ENCODE peak calls at places on chromosomes 7 and 10, in eight cellular contexts. L is heart left ventricle, H is WERI-Rb-1, C is ovary, E is astrocyte, O is left ventricle myocardium inferior, V is body of pancreas, W is brain microvascular endothelial cell. K is an unnamed sample. For H3K36me3, the result is how much of the 10 kb centered on the place peaks cover.

GRCh38 chr7:23530355-23530754 is 1.4 kb downstream of the TRA2A start:
- DNase-seq in L (no peak), H (no peak), C (no peak), E (peak), O (no peak), V (peak), W (peak), K (no peak)

GRCh38 chr7:12257582-12257981 is 46.5 kb downstream of the TMEM106B start:
- DNase-seq in L (no peak), H (no peak), C (no peak), E (peak), O (no peak), V (no peak), W (peak), K (no peak)

GRCh38 chr7:51263631-51264484 is 52.8 kb downstream of the COBL start:
- DNase-seq in L (no peak), H (no peak), C (no peak), E (no peak), O (no peak), V (peak), W (no peak), K (no peak)

GRCh38 chr7:135193615-135194081 is 17.7 kb downstream of the WDR91 start:
- DNase-seq in L (peak), H (no peak), C (peak), E (peak), O (no peak), V (peak), W (peak), K (no peak)

GRCh38 chr10:110226926-110227641 is 19.7 kb downstream of the MXI1 start:
- DNase-seq in L (peak), H (peak), C (peak), E (no peak), O (peak), V (peak), W (no peak), K (peak)

GRCh38 chr7:129998446-129998845 is 45.7 kb upstream of the UBE2H start:
- DNase-seq in L (no peak), H (no peak), C (no peak), E (no peak), O (no peak), V (no peak), W (no peak), K (no peak)

GRCh38 chr10:38038107-38038931 is 27.8 kb downstream of the ZNF33A start:
- DNase-seq in L (no peak), H (no peak), C (no peak), E (no peak), O (no peak), V (no peak), W (no peak), K (no peak)

GRCh38 chr7:45112648-45113047 is 1.2 kb upstream of the TBRG4 start:
- DNase-seq in L (no peak), H (no peak), C (no peak), E (peak), O (no peak), V (no peak), W (no peak), K (no peak)

GRCh38 chr7:81606078-81606863 is 163.6 kb downstream of the HGF start:
- DNase-seq in L (no peak), H (no peak), C (no peak), E (no peak), O (no peak), V (no peak), W (no peak), K (no peak)

GRCh38 chr10:10792681-10793080 is 225.0 kb upstream of the CELF2 start:
- DNase-seq in L (no peak), H (no peak), C (no peak), E (peak), O (no peak), V (no peak), W (peak), K (no peak)

GRCh38 chr7:128718967-128719642 is 20.1 kb upstream of the CALU start:
- DNase-seq in L (no peak), H (no peak), C (no peak), E (no peak), O (no peak), V (no peak), W (no peak), K (no peak)

GRCh38 chr7:29435167-29435566 is 128.5 kb upstream of the PRR15 start:
- DNase-seq in L (no peak), H (no peak), C (no peak), E (no peak), O (no peak), V (no peak), W (no peak), K (no peak)

GRCh38 chr10:60569681-60570080 is 180.0 kb upstream of the ANK3 start:
- DNase-seq in L (no peak), H (no peak), C (no peak), E (no peak), O (no peak), V (no peak), W (no peak), K (no peak)

GRCh38 chr10:3099291-3100092 is 32.1 kb downstream of the PFKP start:
- DNase-seq in L (no peak), H (no peak), C (no peak), E (peak), O (no peak), V (no peak), W (peak), K (peak)

GRCh38 chr10:72007246-72007892 is 43.2 kb downstream of the CHST3 start:
- DNase-seq in L (peak), H (no peak), C (peak), E (no peak), O (peak), V (no peak), W (no peak), K (no peak)

GRCh38 chr7:27605689-27606269 is 56.9 kb downstream of the HIBADH start:
- DNase-seq in L (no peak), H (no peak), C (no peak), E (peak), O (no peak), V (peak), W (peak), K (no peak)

GRCh38 chr7:23523486-23524075 is 8.2 kb downstream of the TRA2A start:
- DNase-seq in L (no peak), H (no peak), C (no peak), E (no peak), O (no peak), V (no peak), W (no peak), K (no peak)

GRCh38 chr7:66522518-66522917 is 106.2 kb upstream of the KCTD7 start:
- DNase-seq in L (no peak), H (no peak), C (no peak), E (no peak), O (no peak), V (peak), W (no peak), K (no peak)

GRCh38 chr7:139341776-139342244 is 673 bp downstream of the FMC1 start:
- DNase-seq in L (no peak), H (no peak), C (no peak), E (no peak), O (no peak), V (no peak), W (no peak), K (no peak)

GRCh38 chr10:79380918-79381775 is 33.9 kb downstream of the PPIF start:
- DNase-seq in L (peak), H (peak), C (no peak), E (no peak), O (no peak), V (peak), W (no peak), K (no peak)

GRCh38 chr7:38306136-38306535 is 32.7 kb upstream of the TARP start:
- DNase-seq in L (no peak), H (no peak), C (no peak), E (peak), O (no peak), V (no peak), W (no peak), K (no peak)

GRCh38 chr7:68984331-68984730 is 613.9 kb upstream of the AUTS2 start:
- DNase-seq in L (no peak), H (no peak), C (no peak), E (no peak), O (no peak), V (no peak), W (no peak), K (no peak)

GRCh38 chr10:68897336-68897741 is 3.8 kb upstream of the DDX50 start:
- DNase-seq in L (peak), H (peak), C (peak), E (peak), O (no peak), V (peak), W (peak), K (no peak)

GRCh38 chr10:128028508-128029279 is 97.5 kb downstream of the MKI67 start:
- DNase-seq in L (no peak), H (peak), C (no peak), E (no peak), O (no peak), V (no peak), W (no peak), K (no peak)

GRCh38 chr10:394061-394438 is 258.8 kb downstream of the ZMYND11 start:
- DNase-seq in L (no peak), H (no peak), C (no peak), E (no peak), O (no peak), V (no peak), W (no peak), K (peak)

GRCh38 chr10:92542458-92542857 is 31.4 kb downstream of the IDE start:
- DNase-seq in L (no peak), H (no peak), C (no peak), E (no peak), O (no peak), V (no peak), W (no peak), K (no peak)

GRCh38 chr10:92545556-92545955 is 28.3 kb downstream of the IDE start:
- DNase-seq in L (no peak), H (no peak), C (no peak), E (no peak), O (no peak), V (no peak), W (no peak), K (no peak)

GRCh38 chr10:92541583-92541982 is 32.3 kb downstream of the IDE start:
- DNase-seq in L (no peak), H (no peak), C (no peak), E (no peak), O (no peak), V (no peak), W (no peak), K (no peak)

GRCh38 chr10:92547676-92548075 is 26.2 kb downstream of the IDE start:
- DNase-seq in L (no peak), H (no peak), C (no peak), E (no peak), O (no peak), V (no peak), W (no peak), K (no peak)

DNA sequence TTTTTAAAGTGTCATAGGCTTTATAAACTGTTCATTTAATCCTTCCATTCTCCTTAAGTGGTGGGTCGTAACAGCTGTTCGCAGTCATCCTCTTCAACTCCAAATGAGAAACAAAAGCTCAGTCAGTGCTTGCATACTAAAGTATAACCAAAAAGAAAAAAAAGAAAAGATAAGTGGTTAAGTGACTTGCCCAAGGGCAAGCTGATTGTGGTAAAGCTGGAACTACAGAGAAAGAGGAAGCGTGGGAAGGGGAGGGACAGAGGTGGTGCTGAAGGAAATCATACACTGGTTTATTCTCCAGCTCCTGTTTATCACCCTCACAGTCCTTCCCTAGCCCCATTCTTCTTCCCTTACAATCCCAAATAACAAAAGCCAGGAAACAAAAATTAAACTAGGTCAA is 29.6 kb downstream of the IDE start:
- DNase-seq in L (no peak), H (no peak), C (no peak), E (peak), O (no peak), V (no peak), W (no peak), K (no peak)
- H3K27ac ChIP-seq in L (no peak), H (no peak), C (no peak), E (no peak), O (no peak), V (no peak), W (no peak), K (no peak)

GRCh38 chr10:91907033-91907594 is 2.2 kb downstream of the FGFBP3 start:
- DNase-seq in L (no peak), H (no peak), C (no peak), E (peak), O (no peak), V (no peak), W (no peak), K (no peak)

GRCh38 chr10:91907914-91908357 is 1.4 kb downstream of the FGFBP3 start:
- DNase-seq in L (no peak), H (peak), C (no peak), E (no peak), O (no peak), V (no peak), W (no peak), K (no peak)

GRCh38 chr10:91910467-91910866 is 1.2 kb upstream of the FGFBP3 start:
- DNase-seq in L (no peak), H (no peak), C (no peak), E (no peak), O (no peak), V (no peak), W (no peak), K (no peak)

GRCh38 chr10:91909178-91909677 is at the start of gene FGFBP3:
- DNase-seq in L (no peak), H (peak), C (peak), E (peak), O (no peak), V (peak), W (peak), K (no peak)

DNA sequence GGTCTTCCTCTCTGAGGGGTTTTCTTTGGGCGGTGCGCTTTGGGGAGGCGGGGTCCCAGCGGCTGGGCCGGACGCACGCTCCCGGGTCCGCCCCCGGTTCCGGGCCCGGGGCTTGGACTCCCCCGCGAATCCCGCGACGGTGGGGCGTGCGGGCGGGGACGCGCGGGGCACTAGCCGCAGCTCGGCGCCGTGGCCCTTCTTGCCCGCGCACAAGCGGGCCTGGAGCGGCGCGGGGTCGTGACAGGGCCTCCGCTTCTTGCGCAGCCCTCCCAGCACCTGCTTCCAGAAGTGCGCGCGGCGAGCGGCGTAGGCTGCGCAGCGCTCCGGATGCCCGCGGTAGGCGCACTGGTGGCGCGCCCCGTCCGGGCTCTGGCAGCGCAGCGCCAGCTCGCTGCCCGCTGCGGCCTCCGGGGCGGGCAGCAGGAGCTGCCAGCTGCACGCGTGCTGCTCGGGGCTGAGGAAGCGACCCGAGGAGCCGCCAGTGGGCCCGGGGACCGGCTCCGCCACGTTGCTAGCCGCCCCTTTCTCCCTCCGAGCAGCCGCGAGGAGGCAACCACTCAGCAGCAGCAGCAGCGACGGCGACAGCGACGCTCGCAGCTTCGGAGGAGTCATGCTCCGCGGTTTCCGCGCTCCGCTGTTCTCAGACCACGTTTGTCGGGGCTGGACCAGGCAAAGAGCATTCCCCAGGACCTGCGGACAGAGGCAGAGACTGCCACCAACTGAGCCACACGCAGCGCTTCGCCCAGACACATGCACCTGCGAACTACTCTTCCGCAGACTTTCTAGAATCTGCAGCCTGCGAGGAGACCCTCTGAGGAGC is 718 bp downstream of the FGFBP3 start:
- DNase-seq in L (peak), H (peak), C (peak), E (peak), O (peak), V (peak), W (peak), K (peak)
- TF ChIP-seq CTCF in L (peak), H (peak), C (no peak), E (no peak), O (peak), V (peak), W (peak), K (peak)

GRCh38 chr10:97361050-97361901 is 26.7 kb upstream of the FRAT2 start:
- DNase-seq in L (no peak), H (no peak), C (no peak), E (no peak), O (no peak), V (no peak), W (no peak), K (no peak)
- H3K36me3 ChIP-seq in L (half or more), H (under half), C (under half), E (under half), O (half or more), V (under half), W (half or more), K (half or more)

GRCh38 chr7:24715661-24716479 is 41.4 kb downstream of the GSDME start:
- DNase-seq in L (no peak), H (peak), C (no peak), E (peak), O (no peak), V (no peak), W (peak), K (no peak)

GRCh38 chr7:24717247-24717622 is 40.0 kb downstream of the GSDME start:
- DNase-seq in L (no peak), H (no peak), C (no peak), E (no peak), O (no peak), V (no peak), W (no peak), K (no peak)

GRCh38 chr7:24717694-24718320 is 39.5 kb downstream of the GSDME start:
- DNase-seq in L (no peak), H (no peak), C (no peak), E (no peak), O (no peak), V (no peak), W (no peak), K (no peak)

GRCh38 chr7:24715171-24715570 is 42.1 kb downstream of the GSDME start:
- DNase-seq in L (no peak), H (no peak), C (no peak), E (no peak), O (no peak), V (no peak), W (no peak), K (no peak)

GRCh38 chr7:24716480-24717246 is 40.6 kb downstream of the GSDME start:
- DNase-seq in L (no peak), H (no peak), C (no peak), E (no peak), O (no peak), V (no peak), W (no peak), K (no peak)
- H3K27ac ChIP-seq in L (no peak), H (no peak), C (no peak), E (no peak), O (no peak), V (no peak), W (no peak), K (no peak)

GRCh38 chr7:1545417-1546246 is 10.4 kb downstream of the TMEM184A start:
- DNase-seq in L (no peak), H (no peak), C (peak), E (no peak), O (no peak), V (peak), W (no peak), K (peak)
- TF ChIP-seq CTCF in L (no peak), H (no peak), C (no peak), E (no peak), O (no peak), V (no peak), W (peak), K (no peak)

GRCh38 chr7:92761391-92762098 is 74.8 kb downstream of the CDK6 start:
- DNase-seq in L (no peak), H (no peak), C (no peak), E (no peak), O (no peak), V (no peak), W (no peak), K (no peak)
- H3K36me3 ChIP-seq in L (under half), H (under half), C (under half), E (under half), O (under half), V (under half), W (under half), K (under half)

GRCh38 chr10:35372329-35372728 is 36.0 kb downstream of the CCNY start:
- DNase-seq in L (peak), H (no peak), C (no peak), E (peak), O (peak), V (no peak), W (no peak), K (no peak)
- H3K27ac ChIP-seq in L (peak), H (peak), C (no peak), E (peak), O (peak), V (no peak), W (no peak), K (no peak)

DNA sequence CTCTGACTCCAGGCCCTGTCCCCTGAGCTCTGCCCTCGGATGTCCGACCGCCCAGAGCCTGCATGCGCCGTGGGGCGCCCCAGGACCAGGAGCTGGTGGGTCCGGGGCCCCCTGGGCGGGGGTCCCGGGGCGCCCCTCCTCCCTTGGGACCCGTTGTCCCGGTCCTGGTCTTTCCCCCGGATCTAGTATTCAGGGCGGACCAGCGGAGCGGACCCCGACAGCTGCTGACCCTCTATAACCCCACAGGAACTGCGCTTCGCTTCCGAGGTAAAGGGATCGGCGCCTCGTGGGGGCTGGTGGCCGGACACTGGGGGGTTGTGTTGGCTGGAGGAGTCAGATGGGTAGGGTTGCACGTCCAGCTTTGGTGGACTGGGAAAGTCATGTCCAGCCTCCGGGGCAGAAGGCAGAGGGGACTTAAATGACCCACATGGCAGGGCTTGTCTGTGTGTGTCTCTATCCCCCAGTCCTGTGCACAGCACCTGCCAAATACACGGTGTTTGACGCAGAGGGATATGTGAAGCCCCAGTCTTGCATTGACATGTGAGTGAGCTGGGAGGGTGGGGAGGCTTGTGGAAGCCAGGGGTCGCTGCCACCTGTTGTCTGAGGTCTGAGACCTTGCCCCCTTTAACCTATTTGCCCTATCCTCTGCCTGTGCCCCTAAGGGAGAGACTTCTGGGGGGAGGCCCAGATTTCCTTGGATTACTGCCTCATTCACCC is 548 bp downstream of the MOSPD3 start:
- DNase-seq in L (no peak), H (peak), C (no peak), E (no peak), O (no peak), V (peak), W (no peak), K (peak)
- TF ChIP-seq CTCF in L (no peak), H (peak), C (no peak), E (no peak), O (no peak), V (no peak), W (peak), K (no peak)

DNA sequence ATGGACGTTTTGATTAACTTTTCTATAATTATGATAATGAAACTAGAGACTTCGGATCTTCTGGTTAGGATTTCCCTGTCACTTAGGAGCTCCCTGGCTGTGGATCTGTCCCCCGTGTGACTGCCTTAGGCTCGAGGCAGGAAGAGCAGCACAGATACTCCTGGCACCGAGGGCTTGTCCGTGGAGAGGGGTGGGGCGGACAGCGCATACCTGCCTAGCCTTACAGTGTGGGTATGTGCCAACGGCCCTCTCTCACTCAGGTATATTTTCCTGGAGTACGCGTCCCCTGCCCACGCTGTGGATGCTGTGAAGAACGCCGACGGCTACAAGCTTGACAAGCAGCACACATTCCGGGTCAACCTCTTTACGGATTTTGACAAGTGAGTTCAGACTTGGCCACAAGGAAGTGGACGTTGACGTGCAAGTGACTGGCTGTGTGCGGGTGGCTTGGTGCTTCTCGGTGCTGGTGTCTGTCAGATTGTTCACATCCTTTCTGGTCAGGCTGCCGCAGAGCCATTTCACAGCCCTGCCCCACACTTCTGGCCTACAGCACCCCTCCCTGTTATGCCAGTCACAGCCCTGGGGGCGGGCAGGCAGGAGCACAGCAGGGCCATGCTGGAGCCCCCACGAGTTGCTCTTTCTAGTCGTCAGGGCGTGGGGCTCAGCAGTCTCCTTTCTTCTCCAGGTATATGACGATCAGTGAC is 7.9 kb downstream of the EIF3B start:
- DNase-seq in L (no peak), H (no peak), C (no peak), E (no peak), O (no peak), V (no peak), W (no peak), K (no peak)
- H3K36me3 ChIP-seq in L (half or more), H (half or more), C (under half), E (half or more), O (half or more), V (under half), W (half or more), K (half or more)